ENCODE peak calls at places on chromosomes 11 and 22, in five cellular contexts. M is fibroblast of lung, Q is heart right ventricle, Y is stomach, R is body of pancreas. W is an unnamed sample. For H3K9me3 and H3K4me1, the result is how much of the 10 kb centered on the place peaks cover.

GRCh38 chr11:95968585-95968984 is 44.7 kb upstream of the MTMR2 start:
- DNase-seq in R (no peak), M (no peak), Q (no peak), Y (no peak), W (no peak)

GRCh38 chr11:57049749-57050148 is 61.0 kb downstream of the OR5AK2 start:
- DNase-seq in M (no peak), Y (no peak), R (no peak), Q (no peak), W (no peak)

GRCh38 chr11:22832315-22833041 is 2.9 kb upstream of the SVIP start:
- DNase-seq in M (no peak), Y (no peak), Q (no peak), R (no peak), W (no peak)

GRCh38 chr22:27627444-27627833 is 174.1 kb downstream of the MN1 start:
- DNase-seq in M (no peak), Q (no peak), R (no peak), Y (no peak), W (peak)

GRCh38 chr11:78419327-78419726 is 1.7 kb upstream of the GAB2 start:
- DNase-seq in M (peak), Y (peak), R (peak), Q (peak), W (peak)

GRCh38 chr11:14386895-14387480 is 28.0 kb upstream of the RRAS2 start:
- DNase-seq in M (peak), Q (peak), Y (no peak), R (no peak), W (peak)

GRCh38 chr11:134781335-134781970 is 369.4 kb upstream of the B3GAT1 start:
- DNase-seq in Q (no peak), M (no peak), Y (no peak), R (no peak), W (no peak)

GRCh38 chr22:20116951-20117645 is at the start of gene TRMT2A:
- DNase-seq in Q (peak), R (peak), M (peak), Y (peak), W (peak)

GRCh38 chr22:20590477-20591294 is 83.3 kb downstream of the MED15 start:
- DNase-seq in M (no peak), Q (no peak), Y (no peak), R (no peak), W (no peak)

GRCh38 chr11:109424893-109425292 is 2.9 kb downstream of the C11orf87 start:
- DNase-seq in Y (peak), Q (no peak), M (no peak), R (peak), W (peak)

GRCh38 chr11:64165482-64165841 is 451 bp downstream of the MACROD1 start:
- DNase-seq in R (peak), M (no peak), Q (no peak), Y (no peak), W (no peak)

GRCh38 chr22:45129703-45130524 is 33.8 kb upstream of the NUP50 start:
- DNase-seq in M (no peak), Q (no peak), Y (no peak), R (no peak), W (no peak)

GRCh38 chr11:1780700-1781592 is 17.2 kb upstream of the CTSD start:
- DNase-seq in Q (no peak), R (no peak), M (no peak), Y (no peak), W (no peak)

GRCh38 chr11:76577199-76577920 is 93.2 kb downstream of the LRRC32 start:
- DNase-seq in M (peak), Y (no peak), Q (peak), R (no peak), W (peak)

GRCh38 chr11:101127699-101128570 is 1.7 kb downstream of the PGR start:
- DNase-seq in Q (peak), Y (peak), R (peak), M (no peak), W (no peak)

GRCh38 chr11:14854057-14854456 is 38.0 kb downstream of the CYP2R1 start:
- DNase-seq in Q (no peak), Y (no peak), R (no peak), M (no peak), W (no peak)

GRCh38 chr11:125088576-125089455 is 22.6 kb downstream of the TMEM218 start:
- DNase-seq in Q (no peak), R (no peak), Y (no peak), M (no peak), W (no peak)

GRCh38 chr11:77644887-77645286 is 7.3 kb upstream of the CLNS1A start:
- DNase-seq in R (no peak), Y (no peak), Q (no peak), M (no peak), W (no peak)

GRCh38 chr22:36405221-36405631 is 17.5 kb upstream of the MYH9 start:
- DNase-seq in Y (no peak), M (no peak), Q (no peak), R (no peak), W (no peak)

GRCh38 chr11:96798445-96798844 is 408.6 kb downstream of the JRKL start:
- DNase-seq in Y (no peak), M (no peak), R (no peak), Q (no peak), W (peak)

DNA sequence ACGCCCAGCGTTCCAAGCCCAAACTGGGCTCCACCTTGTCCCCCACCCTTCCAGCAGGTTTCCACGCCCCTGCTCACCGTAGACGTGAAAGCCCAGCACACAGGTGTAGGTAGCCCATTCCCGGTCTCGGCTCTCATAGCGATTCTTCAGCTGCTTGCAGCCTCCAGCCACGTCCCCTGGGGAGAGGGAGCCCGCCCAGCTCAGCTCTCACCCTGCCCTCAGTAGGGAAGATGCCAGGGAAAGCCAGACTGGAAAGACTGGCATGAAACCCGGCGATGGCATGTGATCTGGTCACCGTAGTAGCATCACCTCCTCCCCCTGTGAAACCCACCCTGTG is 1.4 kb upstream of the MTA2 start:
- DNase-seq in Y (no peak), Q (no peak), R (no peak), M (no peak), W (no peak)
- H3K4me3 ChIP-seq in Y (peak), Q (peak), R (no peak), M (no peak), W (no peak)

GRCh38 chr22:49503896-49504521 is 323.7 kb downstream of the BRD1 start:
- DNase-seq in Y (peak), M (no peak), R (no peak), Q (no peak), W (no peak)
- H3K9me3 ChIP-seq in Y (under half), M (under half), R (under half), Q (under half), W (under half)

GRCh38 chr11:119371778-119372182 is 9.7 kb downstream of the USP2 start:
- DNase-seq in Y (no peak), R (peak), Q (peak), M (peak), W (no peak)

GRCh38 chr11:119373917-119374631 is 7.4 kb downstream of the USP2 start:
- DNase-seq in M (peak), R (peak), Q (peak), Y (peak), W (peak)

GRCh38 chr11:119374632-119375394 is 6.7 kb downstream of the USP2 start:
- DNase-seq in Q (no peak), Y (no peak), R (no peak), M (no peak), W (no peak)

GRCh38 chr11:119372260-119373058 is 9.0 kb downstream of the USP2 start:
- DNase-seq in Q (no peak), M (no peak), R (no peak), Y (no peak), W (no peak)

GRCh38 chr11:119373059-119373875 is 8.2 kb downstream of the USP2 start:
- DNase-seq in Y (no peak), Q (no peak), R (peak), M (no peak), W (no peak)
- H3K4me1 ChIP-seq in Y (half or more), Q (half or more), R (half or more), M (under half), W (half or more)

GRCh38 chr22:38081636-38081940 is 2.4 kb downstream of the SLC16A8 start:
- DNase-seq in M (no peak), Y (no peak), R (no peak), Q (no peak), W (no peak)
- H3K4me3 ChIP-seq in M (no peak), Y (peak), R (no peak), Q (peak), W (peak)

DNA sequence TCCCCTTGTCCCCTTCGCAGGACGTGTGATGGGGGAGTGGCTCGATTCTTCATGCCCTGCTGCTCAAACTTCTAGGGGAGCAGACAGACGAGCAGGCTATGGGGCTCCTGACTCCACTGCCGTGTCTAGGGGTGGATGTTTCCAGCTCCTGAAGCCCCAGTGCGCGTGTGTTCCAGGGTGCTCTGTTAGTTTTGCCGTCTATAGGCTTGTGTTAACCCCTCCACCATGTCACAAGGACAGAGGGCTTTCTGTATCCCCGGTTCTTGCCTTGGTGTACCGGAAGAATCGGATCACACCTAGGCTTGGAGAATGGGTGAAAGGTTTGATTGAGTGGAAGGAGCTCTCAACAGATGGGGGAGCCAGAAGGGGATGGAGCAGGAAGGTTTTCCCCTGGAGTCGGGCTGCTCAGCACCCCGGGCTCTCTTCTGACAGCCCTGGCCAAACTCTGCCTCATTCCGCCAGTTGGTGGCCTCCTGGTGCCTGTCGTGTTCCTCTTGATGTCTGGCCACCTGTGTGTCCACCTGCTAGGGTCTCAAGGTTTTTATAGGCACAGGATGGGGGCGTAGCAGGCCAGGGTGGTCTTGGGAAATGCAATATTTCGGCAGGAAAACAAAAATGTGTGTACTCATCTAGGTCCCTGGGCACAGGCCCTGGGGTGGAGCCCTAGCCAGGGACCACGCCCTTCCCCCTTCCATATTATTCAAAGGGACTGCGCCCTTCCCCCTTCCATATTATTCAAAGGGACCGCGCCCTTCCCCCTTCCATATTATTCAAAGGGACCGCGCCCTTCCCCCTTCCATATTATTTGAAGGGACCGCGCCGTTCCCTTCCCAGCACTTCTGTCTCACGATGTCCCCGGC is 810.5 kb downstream of the BRD1 start:
- DNase-seq in R (no peak), Y (peak), M (no peak), Q (no peak), W (no peak)
- H3K9me3 ChIP-seq in R (under half), Y (under half), M (under half), Q (under half), W (under half)

DNA sequence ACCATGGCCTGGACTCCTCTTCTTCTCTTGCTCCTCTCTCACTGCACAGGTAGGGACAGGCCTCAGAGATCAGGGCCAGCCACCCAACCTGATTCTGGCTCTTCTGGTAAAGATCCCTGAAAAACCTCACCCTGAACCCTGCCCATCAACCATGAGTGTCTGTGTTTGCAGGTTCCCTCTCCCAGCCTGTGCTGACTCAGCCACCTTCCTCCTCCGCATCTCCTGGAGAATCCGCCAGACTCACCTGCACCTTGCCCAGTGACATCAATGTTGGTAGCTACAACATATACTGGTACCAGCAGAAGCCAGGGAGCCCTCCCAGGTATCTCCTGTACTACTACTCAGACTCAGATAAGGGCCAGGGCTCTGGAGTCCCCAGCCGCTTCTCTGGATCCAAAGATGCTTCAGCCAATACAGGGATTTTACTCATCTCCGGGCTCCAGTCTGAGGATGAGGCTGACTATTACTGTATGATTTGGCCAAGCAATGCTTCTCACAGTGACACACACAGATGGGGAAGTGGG is 80.9 kb downstream of the ZNF280B start:
- DNase-seq in Q (no peak), M (no peak), R (no peak), Y (no peak), W (no peak)
- H3K4me1 ChIP-seq in Q (under half), M (under half), R (under half), Y (under half), W (under half)

GRCh38 chr11:111634981-111635705 is 32.9 kb downstream of the SIK2 start:
- DNase-seq in Q (no peak), R (no peak), Y (no peak), M (peak), W (peak)

GRCh38 chr11:111633248-111633647 is 31.0 kb downstream of the SIK2 start:
- DNase-seq in M (no peak), Q (no peak), R (no peak), Y (no peak), W (no peak)

GRCh38 chr11:111635706-111636045 is 33.4 kb downstream of the SIK2 start:
- DNase-seq in Q (peak), R (peak), M (peak), Y (no peak), W (no peak)

GRCh38 chr11:111632798-111633197 is 30.5 kb downstream of the SIK2 start:
- DNase-seq in R (no peak), M (no peak), Q (no peak), Y (no peak), W (no peak)

GRCh38 chr11:111633756-111634362 is 31.6 kb downstream of the SIK2 start:
- DNase-seq in R (no peak), Q (no peak), M (peak), Y (no peak), W (peak)
- H3K4me3 ChIP-seq in R (no peak), Q (no peak), M (no peak), Y (no peak), W (no peak)

DNA sequence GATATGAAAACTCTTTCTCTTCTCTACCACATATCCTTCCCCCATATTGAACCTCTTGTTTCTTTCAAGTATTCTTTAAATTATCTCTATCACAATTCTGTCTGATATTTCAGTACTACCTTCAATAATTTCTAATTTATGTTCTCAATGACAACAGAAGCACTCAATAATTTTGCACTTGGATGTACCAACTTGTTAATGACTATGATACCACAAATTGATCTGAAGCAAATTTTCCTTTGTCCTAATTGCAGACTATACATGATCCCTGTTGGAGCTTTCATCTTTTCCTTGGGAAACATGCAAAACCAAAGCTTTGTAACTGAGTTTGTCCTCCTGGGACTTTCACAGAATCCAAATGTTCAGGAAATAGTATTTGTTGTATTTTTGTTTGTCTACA is at the start of gene OR4C15:
- DNase-seq in R (no peak), M (no peak), Q (no peak), Y (no peak), W (no peak)
- H3K9me3 ChIP-seq in R (under half), M (under half), Q (under half), Y (under half), W (under half)

GRCh38 chr11:11966354-11966741 is 42.1 kb downstream of the DKK3 start:
- DNase-seq in R (no peak), Y (no peak), M (no peak), Q (no peak), W (no peak)

GRCh38 chr11:11967669-11968510 is 40.5 kb downstream of the DKK3 start:
- DNase-seq in Y (no peak), Q (no peak), R (no peak), M (no peak), W (no peak)

GRCh38 chr11:11965656-11966353 is 42.6 kb downstream of the DKK3 start:
- DNase-seq in Y (no peak), R (no peak), Q (peak), M (no peak), W (no peak)

GRCh38 chr11:11968511-11969280 is 39.7 kb downstream of the DKK3 start:
- DNase-seq in Q (no peak), Y (no peak), R (no peak), M (peak), W (no peak)

DNA sequence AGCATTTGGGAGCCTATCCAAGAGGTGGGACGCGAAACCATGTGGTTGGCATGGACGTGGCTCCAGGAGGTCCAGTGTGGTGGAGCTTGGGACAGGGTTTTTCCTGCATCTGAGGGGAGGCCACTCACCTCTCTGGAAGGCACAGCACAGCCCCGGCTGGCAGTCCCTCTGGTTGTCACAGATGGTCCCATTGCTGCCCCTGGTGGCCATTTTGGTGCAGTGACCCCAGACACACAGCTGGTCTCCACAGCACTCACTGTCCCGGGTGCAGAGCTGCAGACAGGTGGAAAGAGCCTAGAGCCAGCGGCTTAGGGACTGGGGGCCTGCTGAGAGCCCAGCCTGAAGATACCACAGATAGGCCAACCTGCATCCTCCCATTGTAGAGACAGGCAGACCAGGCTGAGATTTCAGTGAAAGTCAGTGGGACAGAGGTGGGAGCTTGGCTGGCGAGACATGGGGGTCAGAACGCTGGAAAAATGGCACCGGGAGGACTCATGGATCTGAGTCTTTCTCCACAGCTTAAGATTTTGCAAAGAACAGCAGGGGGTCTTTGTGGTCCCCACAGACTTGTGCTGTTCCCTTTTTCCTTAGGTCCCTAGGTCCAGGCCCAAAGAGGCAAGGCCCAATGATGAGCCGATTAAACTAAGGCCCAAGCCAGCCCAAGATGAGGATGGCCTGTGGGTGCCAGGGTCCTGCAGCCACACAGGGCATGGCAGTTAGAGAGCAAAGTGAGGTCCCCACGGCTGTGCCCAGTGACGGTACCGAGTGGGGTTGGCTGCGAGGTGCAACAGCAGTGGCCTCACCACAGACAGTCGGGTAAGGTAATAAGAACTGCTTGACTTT is 41.4 kb downstream of the DKK3 start:
- DNase-seq in M (no peak), Q (peak), Y (peak), R (peak), W (peak)
- H3K4me1 ChIP-seq in M (under half), Q (half or more), Y (under half), R (under half), W (under half)